ENCODE peak calls at places on chromosomes 7 and 10, in ten cellular contexts. O is brain microvascular endothelial cell; S is stimulated activated CD4-positive, alpha-beta T cell treated with anti-CD3 and anti-CD28 coated beads, Interleukin-4, amount 100 ng/mL, for 24 hours; Y is COLO829; F is pancreas; C is substantia nigra; N is activated CD4-positive, alpha-beta T cell treated with anti-CD3 and anti-CD28 coated beads, Interleukin-2, amount 50 U/mL, for 1 hour; E is HCT116; U is WTC11; M is fibroblast of lung. H is an unnamed sample.

GRCh38 chr7:2811476-2812118 is 32.5 kb downstream of the GNA12 start:
- DNase-seq in O (no peak), S (no peak), Y (no peak), F (no peak), C (no peak), N (no peak), E (no peak), U (no peak), M (peak), H (no peak)

GRCh38 chr10:13276749-13277394 is 23.0 kb downstream of the PHYH start:
- DNase-seq in O (peak), S (no peak), Y (no peak), F (no peak), C (no peak), N (no peak), E (no peak), U (no peak), M (no peak), H (peak)

GRCh38 chr10:14608381-14609001 is 166.2 kb downstream of the FAM107B start:
- DNase-seq in O (no peak), S (no peak), Y (no peak), F (no peak), C (no peak), N (no peak), E (no peak), U (no peak), M (no peak), H (no peak)

GRCh38 chr10:50605280-50606270 is 18.2 kb downstream of the SGMS1 start:
- DNase-seq in O (peak), S (no peak), Y (no peak), F (no peak), C (no peak), N (no peak), E (no peak), U (no peak), M (peak), H (peak)

GRCh38 chr10:23384364-23384763 is 39.8 kb upstream of the C10orf67 start:
- DNase-seq in O (peak), S (no peak), Y (no peak), F (no peak), C (no peak), N (no peak), E (no peak), U (no peak), M (peak), H (no peak)

GRCh38 chr10:51124852-51125251 is 50.6 kb downstream of the PRKG1 start:
- DNase-seq in O (no peak), S (no peak), Y (no peak), F (no peak), C (no peak), N (no peak), E (no peak), U (no peak), M (no peak), H (no peak)

GRCh38 chr7:41148521-41148951 is 554.4 kb downstream of the INHBA start:
- DNase-seq in O (peak), S (no peak), Y (peak), F (no peak), C (no peak), N (no peak), E (peak), U (no peak), M (peak), H (no peak)

GRCh38 chr7:114085313-114085591 is 166.4 kb upstream of the PPP1R3A start:
- DNase-seq in O (no peak), S (no peak), Y (no peak), F (peak), C (no peak), N (no peak), E (no peak), U (peak), M (no peak), H (no peak)

GRCh38 chr7:140322759-140323158 is 75.6 kb downstream of the SLC37A3 start:
- DNase-seq in O (no peak), S (no peak), Y (no peak), F (no peak), C (no peak), N (no peak), E (no peak), U (no peak), M (no peak), H (no peak)

GRCh38 chr10:114518401-114519305 is 114.4 kb upstream of the AFAP1L2 start:
- DNase-seq in O (no peak), S (no peak), Y (no peak), F (no peak), C (no peak), N (no peak), E (no peak), U (no peak), M (no peak), H (no peak)

GRCh38 chr7:30080818-30081217 is 52.6 kb downstream of the PLEKHA8 start:
- DNase-seq in O (no peak), S (no peak), Y (no peak), F (no peak), C (no peak), N (no peak), E (no peak), U (no peak), M (no peak), H (no peak)

GRCh38 chr7:103809229-103809994 is 180.0 kb downstream of the RELN start:
- DNase-seq in O (no peak), S (no peak), Y (no peak), F (no peak), C (no peak), N (no peak), E (no peak), U (no peak), M (no peak), H (no peak)

GRCh38 chr7:13903997-13904396 is 85.5 kb downstream of the ETV1 start:
- DNase-seq in O (no peak), S (no peak), Y (no peak), F (no peak), C (no peak), N (no peak), E (no peak), U (no peak), M (peak), H (peak)

GRCh38 chr7:90736968-90737939 is 141.1 kb downstream of the CDK14 start:
- DNase-seq in O (no peak), S (no peak), Y (no peak), F (no peak), C (no peak), N (no peak), E (no peak), U (no peak), M (no peak), H (no peak)

GRCh38 chr7:83415840-83416239 is 233.1 kb downstream of the SEMA3E start:
- DNase-seq in O (no peak), S (no peak), Y (no peak), F (no peak), C (no peak), N (no peak), E (no peak), U (no peak), M (peak), H (no peak)

GRCh38 chr10:96082748-96083147 is 39.4 kb downstream of the CCNJ start:
- DNase-seq in O (no peak), S (no peak), Y (no peak), F (no peak), C (no peak), N (no peak), E (no peak), U (no peak), M (no peak), H (no peak)

GRCh38 chr10:32055478-32056135 is 618 bp downstream of the KIF5B start:
- DNase-seq in O (peak), S (peak), Y (peak), F (peak), C (peak), N (peak), E (no peak), U (peak), M (peak), H (peak)

GRCh38 chr10:23604613-23605012 is 165.7 kb downstream of the OTUD1 start:
- DNase-seq in O (no peak), S (no peak), Y (no peak), F (no peak), C (no peak), N (no peak), E (no peak), U (no peak), M (no peak), H (no peak)

GRCh38 chr10:36606234-36606839 is 519.1 kb upstream of the ANKRD30A start:
- DNase-seq in O (peak), S (no peak), Y (no peak), F (no peak), C (no peak), N (no peak), E (no peak), U (no peak), M (peak), H (no peak)

GRCh38 chr10:105146436-105146835 is 505.3 kb downstream of the SORCS3 start:
- DNase-seq in O (no peak), S (no peak), Y (no peak), F (no peak), C (no peak), N (no peak), E (no peak), U (no peak), M (peak), H (no peak)

GRCh38 chr7:105887569-105888199 is 11.3 kb upstream of the ATXN7L1 start:
- DNase-seq in O (no peak), S (no peak), Y (no peak), F (peak), C (no peak), N (no peak), E (no peak), U (no peak), M (no peak), H (no peak)

GRCh38 chr10:132508497-132509443 is 28.8 kb upstream of the INPP5A start:
- DNase-seq in O (no peak), S (no peak), Y (no peak), F (no peak), C (peak), N (no peak), E (no peak), U (no peak), M (no peak), H (no peak)

GRCh38 chr10:120641695-120642094 is 184.7 kb downstream of the PLPP4 start:
- DNase-seq in O (no peak), S (no peak), Y (no peak), F (no peak), C (no peak), N (no peak), E (no peak), U (no peak), M (no peak), H (no peak)